ENCODE peak calls at places on chromosome 5, in five cellular contexts. R is stimulated activated CD4-positive, alpha-beta T cell treated with anti-CD3 and anti-CD28 coated beads, Interleukin-2, amount 100 ng/mL, for 48 hours; P is cardiac septum; F is T-helper 2 cell; M is EL. W is an unnamed sample.

GRCh38 chr5:113693205-113693553 is 179.7 kb downstream of the YTHDC2 start:
- DNase-seq in R (no peak), P (no peak), F (no peak), M (no peak), W (no peak)

GRCh38 chr5:171445910-171446516 is 26.6 kb downstream of the FGF18 start:
- DNase-seq in R (no peak), P (no peak), F (no peak), M (peak), W (no peak)

GRCh38 chr5:17069995-17070405 is 133.9 kb upstream of the MYO10 start:
- DNase-seq in R (no peak), P (no peak), F (no peak), M (no peak), W (no peak)

GRCh38 chr5:142924135-142924883 is 154.1 kb downstream of the ARHGAP26 start:
- DNase-seq in R (no peak), P (no peak), F (no peak), M (no peak), W (no peak)

GRCh38 chr5:116378007-116378831 is 196.4 kb downstream of the SEMA6A start:
- DNase-seq in R (no peak), P (no peak), F (no peak), M (no peak), W (no peak)

GRCh38 chr5:19880859-19881436 is 107.1 kb downstream of the CDH18 start:
- DNase-seq in R (no peak), P (no peak), F (no peak), M (no peak), W (no peak)

GRCh38 chr5:93649234-93649900 is 66.3 kb downstream of the NR2F1 start:
- DNase-seq in R (no peak), P (no peak), F (no peak), M (no peak), W (no peak)

GRCh38 chr5:100726116-100726515 is 177.0 kb downstream of the ST8SIA4 start:
- DNase-seq in R (no peak), P (no peak), F (no peak), M (no peak), W (no peak)

GRCh38 chr5:134794136-134794535 is 35.6 kb downstream of the DDX46 start:
- DNase-seq in R (no peak), P (no peak), F (no peak), M (peak), W (no peak)

GRCh38 chr5:180640765-180641565 is 8.4 kb downstream of the FLT4 start:
- DNase-seq in R (no peak), P (no peak), F (no peak), M (no peak), W (no peak)

GRCh38 chr5:143714629-143715028 is 97.3 kb upstream of the HMHB1 start:
- DNase-seq in R (no peak), P (no peak), F (no peak), M (peak), W (no peak)

GRCh38 chr5:116605310-116606070 is 30.9 kb upstream of the SEMA6A start:
- DNase-seq in R (no peak), P (no peak), F (no peak), M (no peak), W (no peak)

GRCh38 chr5:138349842-138350635 is 2.4 kb upstream of the KDM3B start:
- DNase-seq in R (no peak), P (no peak), F (no peak), M (no peak), W (no peak)

GRCh38 chr5:83844320-83845068 is 123.8 kb upstream of the HAPLN1 start:
- DNase-seq in R (no peak), P (no peak), F (no peak), M (peak), W (no peak)

GRCh38 chr5:144142030-144142825 is 28.2 kb downstream of the YIPF5 start:
- DNase-seq in R (no peak), P (no peak), F (no peak), M (peak), W (no peak)

GRCh38 chr5:159786901-159787691 is 129.2 kb upstream of the ADRA1B start:
- DNase-seq in R (no peak), P (no peak), F (no peak), M (peak), W (no peak)

GRCh38 chr5:170504598-170505266 is 912 bp downstream of the KCNIP1 start:
- DNase-seq in R (no peak), P (no peak), F (no peak), M (no peak), W (no peak)

GRCh38 chr5:133930061-133930823 is 38.2 kb downstream of the C5orf15 start:
- DNase-seq in R (peak), P (no peak), F (peak), M (peak), W (peak)

GRCh38 chr5:79181419-79182022 is 54.4 kb upstream of the JMY start:
- DNase-seq in R (no peak), P (no peak), F (no peak), M (no peak), W (no peak)

GRCh38 chr5:14872070-14872989 is 752 bp upstream of the ANKH start:
- DNase-seq in R (peak), P (peak), F (peak), M (peak), W (peak)

GRCh38 chr5:51398875-51399635 is 15.8 kb downstream of the ISL1 start:
- DNase-seq in R (no peak), P (no peak), F (no peak), M (no peak), W (no peak)

GRCh38 chr5:79547429-79547822 is 33.5 kb upstream of the HOMER1 start:
- DNase-seq in R (no peak), P (no peak), F (no peak), M (no peak), W (no peak)

GRCh38 chr5:121982500-121983261 is 20.9 kb downstream of the SRFBP1 start:
- DNase-seq in R (no peak), P (no peak), F (no peak), M (no peak), W (no peak)

GRCh38 chr5:176831026-176831423 is 20.7 kb downstream of the UNC5A start:
- DNase-seq in R (no peak), P (no peak), F (no peak), M (no peak), W (no peak)

GRCh38 chr5:150137168-150137957 is 18.3 kb downstream of the PDGFRB start:
- DNase-seq in R (no peak), P (no peak), F (no peak), M (peak), W (no peak)

GRCh38 chr5:141420855-141421488 is at the start of gene PCDHGA11:
- DNase-seq in R (peak), P (no peak), F (no peak), M (peak), W (peak)

GRCh38 chr5:173472784-173473278 is 143.6 kb downstream of the BOD1 start:
- DNase-seq in R (no peak), P (no peak), F (no peak), M (peak), W (no peak)

GRCh38 chr5:34490501-34491250 is 165.5 kb upstream of the RAI14 start:
- DNase-seq in R (no peak), P (no peak), F (no peak), M (no peak), W (no peak)

GRCh38 chr5:95440825-95441224 is 49.7 kb downstream of the FAM81B start:
- DNase-seq in R (no peak), P (no peak), F (no peak), M (no peak), W (no peak)

GRCh38 chr5:33800221-33800950 is 91.4 kb downstream of the ADAMTS12 start:
- DNase-seq in R (no peak), P (no peak), F (no peak), M (no peak), W (no peak)

GRCh38 chr5:119366537-119366874 is 10.7 kb downstream of the TNFAIP8 start:
- DNase-seq in R (no peak), P (no peak), F (no peak), M (no peak), W (no peak)

W was measured in T-cell.